ENCODE peak calls at places on chromosomes 2 and 18, in seven cellular contexts. One of them, this sample, is unnamed.

GRCh38 chr2:155115856-155116255 is 417.4 kb downstream of the KCNJ3 start:
- DNase-seq in H1: no peak
- DNase-seq in mesenchymal stem cell: no peak
- DNase-seq in H9: no peak
- DNase-seq in mesendoderm: no peak
- DNase-seq in trophoblast cell: no peak
- DNase-seq in IMR-90: no peak
- DNase-seq in this sample: no peak

GRCh38 chr2:221422516-221423211 is 149.4 kb downstream of the EPHA4 start:
- DNase-seq in mesendoderm: no peak
- DNase-seq in trophoblast cell: no peak
- DNase-seq in H1: no peak
- DNase-seq in IMR-90: peak
- DNase-seq in H9: no peak
- DNase-seq in mesenchymal stem cell: peak
- DNase-seq in this sample: no peak

GRCh38 chr2:144592500-144593256 is 72.8 kb upstream of the ZEB2 start:
- DNase-seq in trophoblast cell: no peak
- DNase-seq in mesendoderm: no peak
- DNase-seq in IMR-90: no peak
- DNase-seq in mesenchymal stem cell: no peak
- DNase-seq in H9: no peak
- DNase-seq in H1: no peak
- DNase-seq in this sample: no peak

GRCh38 chr2:28991021-28991420 is 9.9 kb downstream of the TOGARAM2 start:
- DNase-seq in trophoblast cell: peak
- DNase-seq in mesendoderm: no peak
- DNase-seq in mesenchymal stem cell: peak
- DNase-seq in H9: no peak
- DNase-seq in IMR-90: peak
- DNase-seq in H1: no peak
- DNase-seq in this sample: no peak

GRCh38 chr2:241073166-241074064 is 28.7 kb downstream of the MTERF4 start:
- DNase-seq in H1: no peak
- DNase-seq in trophoblast cell: no peak
- DNase-seq in mesenchymal stem cell: no peak
- DNase-seq in H9: no peak
- DNase-seq in IMR-90: no peak
- DNase-seq in mesendoderm: no peak
- DNase-seq in this sample: no peak

GRCh38 chr2:183207110-183207509 is 82.9 kb downstream of the NUP35 start:
- DNase-seq in IMR-90: peak
- DNase-seq in trophoblast cell: no peak
- DNase-seq in mesendoderm: peak
- DNase-seq in mesenchymal stem cell: peak
- DNase-seq in H1: no peak
- DNase-seq in H9: no peak
- DNase-seq in this sample: no peak

GRCh38 chr18:69900941-69901340 is 46.7 kb downstream of the CD226 start:
- DNase-seq in IMR-90: no peak
- DNase-seq in H9: no peak
- DNase-seq in H1: no peak
- DNase-seq in mesendoderm: no peak
- DNase-seq in trophoblast cell: no peak
- DNase-seq in mesenchymal stem cell: no peak
- DNase-seq in this sample: no peak

GRCh38 chr2:221104391-221104811 is 467.7 kb downstream of the EPHA4 start:
- DNase-seq in mesenchymal stem cell: peak
- DNase-seq in H1: peak
- DNase-seq in trophoblast cell: no peak
- DNase-seq in H9: peak
- DNase-seq in IMR-90: peak
- DNase-seq in mesendoderm: peak
- DNase-seq in this sample: no peak

GRCh38 chr2:236955675-236956618 is 129.7 kb upstream of the COPS8 start:
- DNase-seq in H1: no peak
- DNase-seq in trophoblast cell: no peak
- DNase-seq in H9: no peak
- DNase-seq in IMR-90: no peak
- DNase-seq in mesendoderm: peak
- DNase-seq in mesenchymal stem cell: peak
- DNase-seq in this sample: peak

GRCh38 chr2:25219621-25220020 is 51.2 kb upstream of the POMC start:
- DNase-seq in H9: no peak
- DNase-seq in mesenchymal stem cell: no peak
- DNase-seq in IMR-90: no peak
- DNase-seq in trophoblast cell: no peak
- DNase-seq in H1: no peak
- DNase-seq in mesendoderm: no peak
- DNase-seq in this sample: no peak

GRCh38 chr2:25226827-25227226 is 58.4 kb upstream of the POMC start:
- DNase-seq in trophoblast cell: no peak
- DNase-seq in H1: no peak
- DNase-seq in IMR-90: no peak
- DNase-seq in mesendoderm: no peak
- DNase-seq in mesenchymal stem cell: no peak
- DNase-seq in H9: no peak
- DNase-seq in this sample: no peak

GRCh38 chr2:25220198-25220712 is 51.9 kb upstream of the POMC start:
- DNase-seq in H1: no peak
- DNase-seq in mesendoderm: no peak
- DNase-seq in H9: no peak
- DNase-seq in IMR-90: no peak
- DNase-seq in mesenchymal stem cell: no peak
- DNase-seq in trophoblast cell: no peak
- DNase-seq in this sample: no peak

GRCh38 chr2:25218134-25218533 is 49.8 kb upstream of the POMC start:
- DNase-seq in mesendoderm: no peak
- DNase-seq in mesenchymal stem cell: no peak
- DNase-seq in H9: no peak
- DNase-seq in IMR-90: no peak
- DNase-seq in trophoblast cell: no peak
- DNase-seq in H1: no peak
- DNase-seq in this sample: no peak

GRCh38 chr2:25222475-25223121 is 54.2 kb upstream of the POMC start:
- DNase-seq in H9: no peak
- DNase-seq in mesendoderm: peak
- DNase-seq in mesenchymal stem cell: no peak
- DNase-seq in H1: no peak
- DNase-seq in trophoblast cell: no peak
- DNase-seq in IMR-90: no peak
- DNase-seq in this sample: no peak
- H2AK5ac ChIP-seq in H9: no peak
- H2AK5ac ChIP-seq in mesendoderm: no peak
- H2AK5ac ChIP-seq in mesenchymal stem cell: no peak
- H2AK5ac ChIP-seq in H1: no peak
- H2AK5ac ChIP-seq in trophoblast cell: no peak
- H2AK5ac ChIP-seq in IMR-90: no peak
- H2AK5ac ChIP-seq in this sample: no peak

DNA sequence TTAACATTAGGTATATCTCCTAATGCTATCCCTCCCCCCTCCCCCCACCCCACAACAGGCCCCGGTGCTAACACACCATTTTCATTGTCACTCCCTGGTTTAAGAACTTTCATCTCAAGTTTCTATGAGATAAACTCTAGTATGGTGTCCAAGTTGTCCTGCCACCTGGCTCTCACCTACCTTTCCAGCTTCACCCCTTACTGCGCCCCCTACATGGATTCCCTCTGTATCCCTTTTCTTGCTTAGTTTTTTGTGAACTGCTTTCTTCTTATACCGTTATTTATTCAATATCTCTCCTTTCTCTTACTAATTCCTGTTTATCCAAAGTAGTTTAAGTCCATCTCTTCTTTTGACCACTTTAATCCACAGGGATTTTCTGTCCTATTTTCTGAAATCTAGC is 15.2 kb downstream of the EML4 start:
- DNase-seq in mesendoderm: peak
- DNase-seq in mesenchymal stem cell: no peak
- DNase-seq in trophoblast cell: no peak
- DNase-seq in IMR-90: no peak
- DNase-seq in H9: no peak
- DNase-seq in H1: no peak
- DNase-seq in this sample: no peak
- H2AK5ac ChIP-seq in mesendoderm: no peak
- H2AK5ac ChIP-seq in mesenchymal stem cell: no peak
- H2AK5ac ChIP-seq in trophoblast cell: no peak
- H2AK5ac ChIP-seq in IMR-90: no peak
- H2AK5ac ChIP-seq in H9: no peak
- H2AK5ac ChIP-seq in H1: no peak
- H2AK5ac ChIP-seq in this sample: no peak

GRCh38 chr2:46313063-46313462 is 15.9 kb downstream of the EPAS1 start:
- DNase-seq in H9: no peak
- DNase-seq in H1: no peak
- DNase-seq in mesendoderm: no peak
- DNase-seq in mesenchymal stem cell: no peak
- DNase-seq in IMR-90: no peak
- DNase-seq in trophoblast cell: no peak
- DNase-seq in this sample: no peak
- H2AK5ac ChIP-seq in H9: no peak
- H2AK5ac ChIP-seq in H1: no peak
- H2AK5ac ChIP-seq in mesendoderm: no peak
- H2AK5ac ChIP-seq in mesenchymal stem cell: no peak
- H2AK5ac ChIP-seq in IMR-90: peak
- H2AK5ac ChIP-seq in trophoblast cell: no peak
- H2AK5ac ChIP-seq in this sample: no peak

GRCh38 chr2:23208339-23208738 is 176.6 kb upstream of the KLHL29 start:
- DNase-seq in trophoblast cell: no peak
- DNase-seq in H9: no peak
- DNase-seq in IMR-90: no peak
- DNase-seq in H1: no peak
- DNase-seq in mesendoderm: no peak
- DNase-seq in mesenchymal stem cell: no peak
- DNase-seq in this sample: no peak

GRCh38 chr2:23211987-23212583 is 172.9 kb upstream of the KLHL29 start:
- DNase-seq in mesendoderm: no peak
- DNase-seq in H1: no peak
- DNase-seq in IMR-90: no peak
- DNase-seq in mesenchymal stem cell: no peak
- DNase-seq in H9: no peak
- DNase-seq in trophoblast cell: no peak
- DNase-seq in this sample: no peak

GRCh38 chr2:23206652-23207051 is 178.3 kb upstream of the KLHL29 start:
- DNase-seq in H1: no peak
- DNase-seq in IMR-90: no peak
- DNase-seq in H9: no peak
- DNase-seq in mesendoderm: no peak
- DNase-seq in mesenchymal stem cell: no peak
- DNase-seq in trophoblast cell: no peak
- DNase-seq in this sample: no peak

GRCh38 chr2:23207871-23208270 is 177.1 kb upstream of the KLHL29 start:
- DNase-seq in mesendoderm: no peak
- DNase-seq in IMR-90: no peak
- DNase-seq in H1: no peak
- DNase-seq in H9: no peak
- DNase-seq in mesenchymal stem cell: no peak
- DNase-seq in trophoblast cell: no peak
- DNase-seq in this sample: no peak

DNA sequence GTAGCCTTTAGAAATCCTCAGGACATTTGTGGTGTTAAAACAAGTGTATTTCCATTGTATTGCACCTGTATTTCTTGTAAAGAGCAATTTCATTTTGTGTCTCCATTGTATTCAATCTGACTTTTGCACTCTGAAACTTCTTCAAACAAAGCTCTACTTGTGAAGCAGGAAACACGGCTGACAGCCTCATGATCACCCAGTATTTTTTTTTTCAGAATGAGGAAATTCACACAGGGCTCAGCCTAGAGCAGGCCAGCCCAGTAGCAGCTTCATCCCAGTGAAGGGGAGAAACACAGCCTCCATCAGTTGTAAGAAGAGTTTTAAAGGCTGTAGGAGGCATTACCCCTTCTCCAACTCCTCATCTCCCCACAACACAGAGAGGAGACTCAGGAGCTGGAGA is 175.9 kb upstream of the KLHL29 start:
- DNase-seq in mesendoderm: no peak
- DNase-seq in mesenchymal stem cell: no peak
- DNase-seq in trophoblast cell: no peak
- DNase-seq in H9: no peak
- DNase-seq in H1: no peak
- DNase-seq in IMR-90: no peak
- DNase-seq in this sample: no peak
- H2AK5ac ChIP-seq in mesendoderm: no peak
- H2AK5ac ChIP-seq in mesenchymal stem cell: no peak
- H2AK5ac ChIP-seq in trophoblast cell: no peak
- H2AK5ac ChIP-seq in H9: no peak
- H2AK5ac ChIP-seq in H1: no peak
- H2AK5ac ChIP-seq in IMR-90: no peak
- H2AK5ac ChIP-seq in this sample: no peak